ENCODE peak calls at places on chromosomes 11 and 22, in four cellular contexts. O is left ventricle myocardium inferior, B is BJ, X is heart right ventricle. A is an unnamed sample.

GRCh38 chr11:42526366-42526765 is 785.4 kb upstream of the API5 start:
- DNase-seq in B (no peak), O (no peak), X (no peak), A (no peak)

GRCh38 chr11:62479631-62480201 is 60.9 kb downstream of the SCGB1A1 start:
- DNase-seq in B (no peak), X (no peak), O (no peak), A (no peak)

GRCh38 chr11:62928011-62928410 is 6.8 kb upstream of the CHRM1 start:
- DNase-seq in X (no peak), B (no peak), O (no peak), A (no peak)

GRCh38 chr11:73273246-73273890 is 1.2 kb downstream of the P2RY6 start:
- DNase-seq in O (no peak), B (no peak), X (no peak), A (no peak)

GRCh38 chr22:21455334-21456089 is 11.7 kb upstream of the TMEM191C start:
- DNase-seq in X (no peak), O (no peak), B (no peak), A (no peak)

GRCh38 chr11:72494109-72494429 is 59.7 kb upstream of the CLPB start:
- DNase-seq in X (no peak), O (no peak), B (no peak), A (no peak)

GRCh38 chr11:132866783-132867545 is 665.3 kb downstream of the OPCML start:
- DNase-seq in X (no peak), B (no peak), O (no peak), A (no peak)

GRCh38 chr22:45163417-45164216 is at the start of gene NUP50:
- DNase-seq in O (peak), B (peak), X (peak), A (peak)

GRCh38 chr11:94201004-94201465 is 72.4 kb downstream of the PANX1 start:
- DNase-seq in B (peak), O (no peak), X (no peak), A (no peak)

GRCh38 chr22:30357650-30358215 is 926 bp downstream of the CCDC157 start:
- DNase-seq in B (no peak), O (no peak), X (no peak), A (no peak)

GRCh38 chr11:10379871-10380568 is 75.0 kb upstream of the AMPD3 start:
- DNase-seq in B (no peak), X (no peak), O (no peak), A (no peak)

GRCh38 chr11:44349328-44349727 is 39.4 kb upstream of the ALX4 start:
- DNase-seq in B (no peak), X (no peak), O (no peak), A (no peak)

GRCh38 chr11:12827369-12827768 is 153.1 kb downstream of the TEAD1 start:
- DNase-seq in X (no peak), O (no peak), B (no peak), A (no peak)
- H3K4me3 ChIP-seq in X (peak), O (peak), B (no peak), A (no peak)

DNA sequence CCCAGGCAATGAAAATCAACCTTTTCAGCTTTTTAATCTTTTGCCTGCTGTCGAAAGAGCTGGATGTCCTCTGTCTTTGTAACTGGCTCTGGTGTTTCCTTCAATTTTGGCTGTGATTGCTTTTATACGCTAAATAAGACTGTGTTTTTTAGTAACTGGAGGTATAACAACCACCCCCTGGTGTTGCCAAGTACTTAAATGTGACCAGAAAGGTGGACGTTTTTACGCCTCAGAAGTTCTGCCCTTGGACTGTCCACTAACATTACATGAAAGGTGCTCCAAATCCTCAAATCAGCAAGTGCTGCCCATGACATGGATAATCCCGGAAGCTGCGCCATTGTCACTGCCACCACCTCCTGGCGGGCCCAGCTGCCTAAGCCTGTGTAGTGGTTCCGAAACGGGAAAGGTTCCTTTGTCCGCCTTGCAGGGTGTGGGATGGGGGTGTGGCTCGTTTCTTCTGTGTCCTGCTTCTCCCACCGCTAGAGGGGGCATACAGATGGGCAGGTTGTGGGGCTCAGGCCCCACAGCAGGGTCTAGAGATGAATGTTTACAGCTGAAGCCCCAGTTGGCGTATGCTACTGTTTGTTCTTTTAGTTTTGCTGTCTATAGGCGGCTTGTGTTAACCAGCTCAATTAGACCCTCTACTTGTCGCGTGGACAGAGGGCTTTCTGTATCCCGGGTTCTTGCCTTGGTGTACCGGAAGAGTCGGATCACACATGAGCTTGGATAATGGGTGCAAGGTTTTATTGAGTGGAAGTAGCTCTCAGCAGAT is 82.2 kb upstream of the SEPTIN5 start:
- DNase-seq in X (no peak), O (no peak), B (no peak), A (peak)
- TF ChIP-seq CTCF in X (peak), O (peak), B (peak), A (peak)

GRCh38 chr22:27726344-27726725 is 75.2 kb downstream of the MN1 start:
- DNase-seq in B (no peak), X (peak), O (no peak), A (no peak)
- H3K4me3 ChIP-seq in B (no peak), X (no peak), O (peak), A (no peak)

DNA sequence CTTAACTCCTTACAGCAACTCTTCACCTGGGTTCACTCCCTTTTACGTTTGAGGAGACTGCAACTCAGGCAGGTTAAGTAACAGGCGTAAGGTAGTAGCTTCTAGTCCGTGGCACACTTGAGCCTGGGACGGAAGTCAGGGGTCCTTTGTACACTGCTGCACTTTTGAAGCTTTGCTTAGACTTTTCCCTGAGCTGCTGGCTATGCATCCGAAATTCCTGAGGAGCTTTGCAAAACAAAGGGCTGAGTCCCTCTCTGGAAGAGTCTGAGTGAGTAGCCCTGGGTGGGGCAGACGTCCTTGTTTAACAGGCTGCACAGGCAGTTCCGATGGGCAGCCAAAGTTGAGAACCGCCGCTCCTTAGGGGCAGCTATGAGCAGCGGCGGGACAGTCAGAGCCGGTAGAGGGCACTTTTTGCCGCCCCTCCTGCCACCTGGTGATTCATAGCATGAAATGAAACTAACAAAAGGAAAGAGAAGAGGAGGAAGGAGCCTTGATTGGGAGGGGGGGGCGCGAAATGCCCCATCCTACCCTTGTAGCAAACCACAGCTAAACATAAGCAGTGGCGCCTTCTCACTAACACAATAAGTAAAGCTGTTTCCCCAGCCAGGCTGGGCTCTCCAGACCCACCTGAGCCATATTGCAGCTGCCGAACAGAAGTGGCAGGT is 1.4 kb downstream of the TMEM109 start:
- DNase-seq in B (no peak), O (peak), X (peak), A (no peak)
- TF ChIP-seq CTCF in B (peak), O (peak), X (no peak), A (peak)

GRCh38 chr11:12631651-12632050 is 42.6 kb upstream of the TEAD1 start:
- DNase-seq in X (no peak), B (no peak), O (no peak), A (no peak)

GRCh38 chr11:12625438-12626071 is 48.7 kb upstream of the TEAD1 start:
- DNase-seq in X (no peak), O (no peak), B (peak), A (peak)

GRCh38 chr11:12628322-12628721 is 45.9 kb upstream of the TEAD1 start:
- DNase-seq in X (no peak), B (no peak), O (no peak), A (no peak)

GRCh38 chr11:12626616-12627015 is 47.6 kb upstream of the TEAD1 start:
- DNase-seq in X (no peak), O (no peak), B (no peak), A (no peak)

GRCh38 chr11:12629601-12630313 is 44.5 kb upstream of the TEAD1 start:
- DNase-seq in X (no peak), O (no peak), B (no peak), A (peak)
- H3K4me3 ChIP-seq in X (no peak), O (no peak), B (no peak), A (no peak)